ENCODE peak calls at places on chromosomes 7 and 10, in four cellular contexts. One of them, this sample, is unnamed.

GRCh38 chr7:25167262-25167843 is 42.3 kb upstream of the CYCS start:
- DNase-seq in AG04450: no peak
- DNase-seq in heart left ventricle: no peak
- DNase-seq in astrocyte of the cerebellum: no peak
- DNase-seq in this sample: no peak

GRCh38 chr10:30818854-30819253 is 189.3 kb upstream of the LYZL2 start:
- DNase-seq in AG04450: no peak
- DNase-seq in heart left ventricle: no peak
- DNase-seq in astrocyte of the cerebellum: no peak
- DNase-seq in this sample: peak

GRCh38 chr10:5373891-5374611 is 9.3 kb downstream of the UCN3 start:
- DNase-seq in astrocyte of the cerebellum: no peak
- DNase-seq in heart left ventricle: no peak
- DNase-seq in AG04450: no peak
- DNase-seq in this sample: no peak

GRCh38 chr10:7507887-7508726 is 97.3 kb upstream of the SFMBT2 start:
- DNase-seq in heart left ventricle: no peak
- DNase-seq in astrocyte of the cerebellum: no peak
- DNase-seq in AG04450: no peak
- DNase-seq in this sample: no peak

GRCh38 chr10:84429926-84430520 is 101.6 kb downstream of the CCSER2 start:
- DNase-seq in heart left ventricle: peak
- DNase-seq in astrocyte of the cerebellum: no peak
- DNase-seq in AG04450: no peak
- DNase-seq in this sample: no peak

GRCh38 chr7:106112972-106113421 is 885 bp upstream of the SYPL1 start:
- DNase-seq in AG04450: no peak
- DNase-seq in astrocyte of the cerebellum: no peak
- DNase-seq in heart left ventricle: no peak
- DNase-seq in this sample: no peak

GRCh38 chr10:78549536-78549935 is 515.9 kb downstream of the RPS24 start:
- DNase-seq in AG04450: no peak
- DNase-seq in astrocyte of the cerebellum: no peak
- DNase-seq in heart left ventricle: no peak
- DNase-seq in this sample: no peak

GRCh38 chr10:50417906-50418697 is 166.8 kb upstream of the ASAH2 start:
- DNase-seq in AG04450: peak
- DNase-seq in astrocyte of the cerebellum: peak
- DNase-seq in heart left ventricle: peak
- DNase-seq in this sample: no peak

GRCh38 chr7:40659231-40659630 is 524.4 kb downstream of the SUGCT start:
- DNase-seq in AG04450: no peak
- DNase-seq in heart left ventricle: peak
- DNase-seq in astrocyte of the cerebellum: no peak
- DNase-seq in this sample: no peak

GRCh38 chr7:99324559-99324958 is 1.1 kb upstream of the ARPC1A start:
- DNase-seq in AG04450: no peak
- DNase-seq in heart left ventricle: no peak
- DNase-seq in astrocyte of the cerebellum: no peak
- DNase-seq in this sample: no peak
- H3K4me3 ChIP-seq in AG04450: peak
- H3K4me3 ChIP-seq in heart left ventricle: peak
- H3K4me3 ChIP-seq in astrocyte of the cerebellum: peak
- H3K4me3 ChIP-seq in this sample: peak

DNA sequence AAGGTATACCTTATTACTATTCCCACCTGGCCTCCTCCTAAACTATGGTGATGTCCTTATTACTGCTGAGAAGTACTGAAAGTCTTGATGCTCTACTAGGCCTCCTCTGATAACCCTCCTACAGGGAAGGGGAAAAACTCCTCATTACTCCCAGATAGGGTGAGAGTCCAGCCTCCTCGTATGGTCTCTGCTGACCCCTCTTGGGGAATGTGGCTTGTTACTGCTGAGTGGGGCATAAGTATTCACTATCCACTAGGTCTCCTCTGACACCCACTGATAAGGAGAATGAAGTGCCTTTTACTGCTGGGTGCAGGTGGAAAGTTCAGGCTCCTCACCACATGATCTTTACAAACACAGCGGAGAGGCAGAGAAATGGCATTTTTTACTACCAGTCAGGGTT is 222.9 kb downstream of the CHRM2 start:
- DNase-seq in heart left ventricle: no peak
- DNase-seq in astrocyte of the cerebellum: no peak
- DNase-seq in AG04450: no peak
- DNase-seq in this sample: no peak
- TF ChIP-seq CTCF in heart left ventricle: no peak
- TF ChIP-seq CTCF in astrocyte of the cerebellum: peak
- TF ChIP-seq CTCF in AG04450: peak
- TF ChIP-seq CTCF in this sample: no peak

DNA sequence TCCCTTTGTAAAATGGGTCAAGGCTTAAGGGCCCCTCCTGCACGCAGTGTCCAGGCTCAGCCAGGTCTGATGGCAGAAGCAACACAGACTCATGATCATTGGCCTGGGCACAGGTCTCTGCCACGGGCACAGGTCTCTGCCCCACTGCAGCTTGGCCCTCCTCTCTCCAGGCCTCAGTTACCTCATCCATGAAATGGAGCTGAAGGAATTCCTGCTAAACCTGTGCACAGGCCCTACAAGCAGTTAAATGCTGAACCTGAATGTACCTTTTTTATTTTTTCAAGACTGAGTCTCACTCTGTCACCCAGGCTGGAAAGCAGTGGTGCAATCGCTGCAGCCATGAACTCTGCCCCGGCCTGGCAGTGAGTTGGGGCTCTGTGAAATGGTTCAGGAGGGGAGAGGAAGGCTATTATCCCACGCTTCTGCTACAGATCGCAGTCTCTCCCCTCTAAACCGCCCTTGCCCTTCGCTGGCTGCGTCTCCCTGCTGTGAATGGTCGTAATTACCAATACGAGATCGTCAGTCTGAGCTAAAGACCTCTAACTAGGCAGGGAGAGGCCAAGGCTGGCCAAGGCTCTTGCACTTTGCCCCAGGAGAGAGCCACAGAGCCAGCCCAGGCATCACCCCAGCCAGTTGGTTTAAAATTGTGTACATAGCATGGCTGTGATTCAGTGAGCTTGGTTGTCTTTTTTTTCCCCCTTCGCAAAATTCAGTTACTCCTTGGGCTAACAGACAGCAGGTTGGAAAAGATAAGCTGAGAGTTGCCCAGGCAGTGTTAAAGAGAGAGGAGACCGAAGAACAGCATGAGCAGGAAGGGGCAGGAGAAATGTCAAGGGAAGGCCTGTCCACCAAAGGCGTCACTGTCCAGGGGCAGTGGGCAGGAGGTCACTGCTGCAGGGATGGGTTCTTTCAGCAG is 93.0 kb upstream of the KCTD7 start:
- DNase-seq in astrocyte of the cerebellum: no peak
- DNase-seq in heart left ventricle: no peak
- DNase-seq in AG04450: no peak
- DNase-seq in this sample: no peak
- H3K4me3 ChIP-seq in astrocyte of the cerebellum: no peak
- H3K4me3 ChIP-seq in heart left ventricle: no peak
- H3K4me3 ChIP-seq in AG04450: no peak
- H3K4me3 ChIP-seq in this sample: no peak

GRCh38 chr7:141014523-141015395 is at the start of gene MRPS33:
- DNase-seq in heart left ventricle: peak
- DNase-seq in AG04450: peak
- DNase-seq in astrocyte of the cerebellum: peak
- DNase-seq in this sample: peak
- TF ChIP-seq CTCF in heart left ventricle: no peak
- TF ChIP-seq CTCF in AG04450: peak
- TF ChIP-seq CTCF in astrocyte of the cerebellum: peak
- TF ChIP-seq CTCF in this sample: peak

GRCh38 chr10:34186013-34186412 is 629.1 kb downstream of the PARD3 start:
- DNase-seq in AG04450: no peak
- DNase-seq in heart left ventricle: no peak
- DNase-seq in astrocyte of the cerebellum: no peak
- DNase-seq in this sample: no peak
- H3K4me3 ChIP-seq in AG04450: no peak
- H3K4me3 ChIP-seq in heart left ventricle: no peak
- H3K4me3 ChIP-seq in astrocyte of the cerebellum: no peak
- H3K4me3 ChIP-seq in this sample: no peak

GRCh38 chr7:139245401-139245800 is 14.4 kb downstream of the UBN2 start:
- DNase-seq in AG04450: no peak
- DNase-seq in heart left ventricle: no peak
- DNase-seq in astrocyte of the cerebellum: no peak
- DNase-seq in this sample: no peak

GRCh38 chr7:139249179-139249822 is 18.3 kb downstream of the UBN2 start:
- DNase-seq in heart left ventricle: no peak
- DNase-seq in AG04450: no peak
- DNase-seq in astrocyte of the cerebellum: no peak
- DNase-seq in this sample: no peak

GRCh38 chr7:139242741-139243281 is 11.8 kb downstream of the UBN2 start:
- DNase-seq in AG04450: no peak
- DNase-seq in heart left ventricle: no peak
- DNase-seq in astrocyte of the cerebellum: no peak
- DNase-seq in this sample: peak

GRCh38 chr7:139246905-139247304 is 15.9 kb downstream of the UBN2 start:
- DNase-seq in astrocyte of the cerebellum: no peak
- DNase-seq in heart left ventricle: no peak
- DNase-seq in AG04450: peak
- DNase-seq in this sample: no peak

DNA sequence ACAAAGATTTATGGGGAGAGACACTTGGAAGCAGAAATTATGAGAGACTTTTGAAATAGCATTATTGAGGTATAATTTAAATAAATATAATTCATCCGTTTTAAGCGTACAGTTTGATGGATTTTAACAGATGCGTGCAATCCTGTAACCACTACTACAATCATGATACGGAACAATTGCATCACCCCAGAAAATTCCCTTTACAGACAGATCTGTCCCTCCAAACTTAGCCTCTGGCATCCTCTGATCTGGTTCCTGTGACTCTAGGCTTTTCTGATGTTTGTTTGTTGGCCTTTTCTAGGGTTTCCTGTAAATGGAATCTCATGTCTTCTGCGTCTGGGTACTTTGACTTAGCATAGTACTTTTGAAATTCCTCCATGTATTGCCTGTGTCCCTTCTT is 15.5 kb downstream of the UBN2 start:
- DNase-seq in heart left ventricle: no peak
- DNase-seq in astrocyte of the cerebellum: no peak
- DNase-seq in AG04450: no peak
- DNase-seq in this sample: no peak
- TF ChIP-seq CTCF in heart left ventricle: no peak
- TF ChIP-seq CTCF in astrocyte of the cerebellum: no peak
- TF ChIP-seq CTCF in AG04450: no peak
- TF ChIP-seq CTCF in this sample: no peak